ENCODE peak calls at places on chromosomes 16 and 17, in ten cellular contexts. One of them, this sample, is unnamed.

GRCh38 chr16:59249049-59249448 is 514.9 kb upstream of the GOT2 start:
- DNase-seq in SJSA1: no peak
- DNase-seq in CD4-positive, CD25-positive, alpha-beta regulatory T cell: no peak
- DNase-seq in A549: no peak
- DNase-seq in Panc1: no peak
- DNase-seq in colonic mucosa: no peak
- DNase-seq in breast epithelium: no peak
- DNase-seq in HCT116: no peak
- DNase-seq in CD8-positive, alpha-beta T cell: no peak
- DNase-seq in right lobe of liver: no peak
- DNase-seq in this sample: peak; percentile 33

GRCh38 chr16:86025706-86026105 is 126.7 kb downstream of the IRF8 start:
- DNase-seq in right lobe of liver: no peak
- DNase-seq in SJSA1: no peak
- DNase-seq in Panc1: no peak
- DNase-seq in CD8-positive, alpha-beta T cell: no peak
- DNase-seq in colonic mucosa: no peak
- DNase-seq in HCT116: no peak
- DNase-seq in breast epithelium: no peak
- DNase-seq in CD4-positive, CD25-positive, alpha-beta regulatory T cell: no peak
- DNase-seq in A549: no peak
- DNase-seq in this sample: no peak

GRCh38 chr16:88296437-88297177 is 86.2 kb upstream of the ZNF469 start:
- DNase-seq in CD8-positive, alpha-beta T cell: no peak
- DNase-seq in CD4-positive, CD25-positive, alpha-beta regulatory T cell: no peak
- DNase-seq in A549: no peak
- DNase-seq in SJSA1: no peak
- DNase-seq in right lobe of liver: no peak
- DNase-seq in colonic mucosa: no peak
- DNase-seq in Panc1: no peak
- DNase-seq in HCT116: no peak
- DNase-seq in breast epithelium: no peak
- DNase-seq in this sample: no peak

GRCh38 chr17:13293421-13293820 is 275.6 kb upstream of the ELAC2 start:
- DNase-seq in colonic mucosa: no peak
- DNase-seq in Panc1: no peak
- DNase-seq in right lobe of liver: no peak
- DNase-seq in SJSA1: no peak
- DNase-seq in A549: no peak
- DNase-seq in CD4-positive, CD25-positive, alpha-beta regulatory T cell: no peak
- DNase-seq in CD8-positive, alpha-beta T cell: no peak
- DNase-seq in breast epithelium: no peak
- DNase-seq in HCT116: no peak
- DNase-seq in this sample: no peak

GRCh38 chr17:58279016-58279671 is 1.6 kb downstream of the MPO start:
- DNase-seq in right lobe of liver: peak; percentile 31
- DNase-seq in SJSA1: no peak
- DNase-seq in Panc1: no peak
- DNase-seq in CD4-positive, CD25-positive, alpha-beta regulatory T cell: no peak
- DNase-seq in A549: no peak
- DNase-seq in colonic mucosa: no peak
- DNase-seq in CD8-positive, alpha-beta T cell: no peak
- DNase-seq in HCT116: no peak
- DNase-seq in breast epithelium: no peak
- DNase-seq in this sample: no peak

GRCh38 chr17:45234641-45235040 is 13.0 kb downstream of the FMNL1 start:
- DNase-seq in Panc1: no peak
- DNase-seq in SJSA1: no peak
- DNase-seq in CD8-positive, alpha-beta T cell: no peak
- DNase-seq in HCT116: no peak
- DNase-seq in A549: no peak
- DNase-seq in right lobe of liver: no peak
- DNase-seq in breast epithelium: no peak
- DNase-seq in colonic mucosa: no peak
- DNase-seq in CD4-positive, CD25-positive, alpha-beta regulatory T cell: peak; percentile 51
- DNase-seq in this sample: no peak

GRCh38 chr17:6374761-6375312 is 60.1 kb downstream of the AIPL1 start:
- DNase-seq in HCT116: peak; percentile 57
- DNase-seq in SJSA1: peak; percentile 10
- DNase-seq in right lobe of liver: no peak
- DNase-seq in breast epithelium: no peak
- DNase-seq in A549: peak; percentile 86
- DNase-seq in CD4-positive, CD25-positive, alpha-beta regulatory T cell: no peak
- DNase-seq in CD8-positive, alpha-beta T cell: no peak
- DNase-seq in colonic mucosa: no peak
- DNase-seq in Panc1: no peak
- DNase-seq in this sample: no peak

GRCh38 chr16:24988593-24989338 is 26.4 kb downstream of the ARHGAP17 start:
- DNase-seq in right lobe of liver: peak; percentile 46
- DNase-seq in Panc1: no peak
- DNase-seq in CD4-positive, CD25-positive, alpha-beta regulatory T cell: no peak
- DNase-seq in HCT116: peak; percentile 6
- DNase-seq in A549: peak; percentile 30
- DNase-seq in SJSA1: peak; percentile 45
- DNase-seq in CD8-positive, alpha-beta T cell: no peak
- DNase-seq in breast epithelium: no peak
- DNase-seq in colonic mucosa: peak; percentile 86
- DNase-seq in this sample: no peak

GRCh38 chr16:84976644-84977400 is 34.5 kb downstream of the ZDHHC7 start:
- DNase-seq in CD8-positive, alpha-beta T cell: no peak
- DNase-seq in colonic mucosa: peak; percentile 49
- DNase-seq in breast epithelium: peak; percentile 64
- DNase-seq in CD4-positive, CD25-positive, alpha-beta regulatory T cell: no peak
- DNase-seq in A549: no peak
- DNase-seq in Panc1: no peak
- DNase-seq in right lobe of liver: no peak
- DNase-seq in HCT116: no peak
- DNase-seq in SJSA1: peak; percentile 85
- DNase-seq in this sample: no peak

GRCh38 chr16:53829186-53829747 is 125.3 kb downstream of the FTO start:
- DNase-seq in Panc1: no peak
- DNase-seq in SJSA1: no peak
- DNase-seq in CD4-positive, CD25-positive, alpha-beta regulatory T cell: no peak
- DNase-seq in CD8-positive, alpha-beta T cell: no peak
- DNase-seq in A549: no peak
- DNase-seq in breast epithelium: no peak
- DNase-seq in HCT116: no peak
- DNase-seq in colonic mucosa: no peak
- DNase-seq in right lobe of liver: no peak
- DNase-seq in this sample: no peak

GRCh38 chr16:53414381-53414780 is 19.9 kb upstream of the RBL2 start:
- DNase-seq in CD4-positive, CD25-positive, alpha-beta regulatory T cell: no peak
- DNase-seq in HCT116: no peak
- DNase-seq in right lobe of liver: no peak
- DNase-seq in colonic mucosa: no peak
- DNase-seq in CD8-positive, alpha-beta T cell: no peak
- DNase-seq in breast epithelium: no peak
- DNase-seq in Panc1: no peak
- DNase-seq in A549: no peak
- DNase-seq in SJSA1: no peak
- DNase-seq in this sample: no peak

GRCh38 chr17:58121925-58122324 is 26.3 kb upstream of the OR4D1 start:
- DNase-seq in colonic mucosa: no peak
- DNase-seq in CD4-positive, CD25-positive, alpha-beta regulatory T cell: peak; percentile 60
- DNase-seq in HCT116: peak; percentile 59
- DNase-seq in CD8-positive, alpha-beta T cell: peak; percentile 24
- DNase-seq in breast epithelium: no peak
- DNase-seq in right lobe of liver: no peak
- DNase-seq in A549: peak; percentile 62
- DNase-seq in SJSA1: peak; percentile 42
- DNase-seq in Panc1: no peak
- DNase-seq in this sample: no peak

GRCh38 chr17:76498886-76499667 is 2.1 kb downstream of the RHBDF2 start:
- DNase-seq in CD8-positive, alpha-beta T cell: no peak
- DNase-seq in SJSA1: peak; percentile 53
- DNase-seq in Panc1: no peak
- DNase-seq in right lobe of liver: no peak
- DNase-seq in A549: peak; percentile 53
- DNase-seq in breast epithelium: no peak
- DNase-seq in colonic mucosa: no peak
- DNase-seq in HCT116: no peak
- DNase-seq in CD4-positive, CD25-positive, alpha-beta regulatory T cell: no peak
- DNase-seq in this sample: no peak
- H3K4me3 ChIP-seq in CD8-positive, alpha-beta T cell: no peak overlapping the region
- H3K4me3 ChIP-seq in SJSA1: no peak overlapping the region
- H3K4me3 ChIP-seq in Panc1: peak overlapping the region; percentile 89
- H3K4me3 ChIP-seq in right lobe of liver: no peak overlapping the region
- H3K4me3 ChIP-seq in A549: peak overlapping the region; percentile 81
- H3K4me3 ChIP-seq in breast epithelium: peak overlapping the region; percentile 71
- H3K4me3 ChIP-seq in colonic mucosa: peak overlapping the region; percentile 74
- H3K4me3 ChIP-seq in HCT116: peak overlapping the region; percentile 92
- H3K4me3 ChIP-seq in CD4-positive, CD25-positive, alpha-beta regulatory T cell: no peak overlapping the region
- H3K4me3 ChIP-seq in this sample: no peak overlapping the region

DNA sequence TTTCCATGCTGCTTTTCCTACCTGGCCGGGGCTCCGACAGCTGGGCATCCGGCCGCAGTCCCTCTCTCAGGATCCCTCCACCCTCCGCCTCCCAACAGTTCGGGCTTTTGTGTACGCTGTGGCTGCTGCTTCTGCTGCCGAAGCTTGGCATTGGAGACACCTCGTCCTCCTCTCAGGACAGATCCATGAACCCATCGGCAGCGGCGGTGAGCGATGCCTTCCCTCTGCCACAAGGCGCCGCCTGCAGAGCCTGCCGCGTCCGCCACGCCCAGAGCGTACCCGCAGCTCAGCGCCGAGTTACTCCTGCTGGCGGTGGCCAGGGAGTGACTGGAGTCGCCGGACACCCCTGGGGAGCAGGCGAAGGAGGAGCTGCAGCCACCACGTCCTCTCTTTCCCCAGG is 2032.8 kb downstream of the TP53TG3F start:
- DNase-seq in Panc1: no peak
- DNase-seq in colonic mucosa: no peak
- DNase-seq in A549: no peak
- DNase-seq in breast epithelium: no peak
- DNase-seq in SJSA1: no peak
- DNase-seq in CD4-positive, CD25-positive, alpha-beta regulatory T cell: no peak
- DNase-seq in HCT116: no peak
- DNase-seq in right lobe of liver: no peak
- DNase-seq in CD8-positive, alpha-beta T cell: no peak
- DNase-seq in this sample: no peak
- H3K9me3 ChIP-seq in Panc1: no peaks in the 10 kb centered on the region
- H3K9me3 ChIP-seq in colonic mucosa: no peaks in the 10 kb centered on the region
- H3K9me3 ChIP-seq in A549: no peaks in the 10 kb centered on the region
- H3K9me3 ChIP-seq in breast epithelium: no peaks in the 10 kb centered on the region
- H3K9me3 ChIP-seq in SJSA1: peaks cover 4% of the 10 kb centered on the region
- H3K9me3 ChIP-seq in CD4-positive, CD25-positive, alpha-beta regulatory T cell: peaks cover 2% of the 10 kb centered on the region
- H3K9me3 ChIP-seq in HCT116: peaks cover 14% of the 10 kb centered on the region
- H3K9me3 ChIP-seq in right lobe of liver: no peaks in the 10 kb centered on the region
- H3K9me3 ChIP-seq in CD8-positive, alpha-beta T cell: no peaks in the 10 kb centered on the region
- H3K9me3 ChIP-seq in this sample: peaks cover 2% of the 10 kb centered on the region

GRCh38 chr17:38416840-38417209 is 11.4 kb upstream of the ARHGAP23 start:
- DNase-seq in breast epithelium: no peak
- DNase-seq in A549: no peak
- DNase-seq in right lobe of liver: no peak
- DNase-seq in HCT116: no peak
- DNase-seq in CD4-positive, CD25-positive, alpha-beta regulatory T cell: no peak
- DNase-seq in SJSA1: no peak
- DNase-seq in Panc1: no peak
- DNase-seq in colonic mucosa: no peak
- DNase-seq in CD8-positive, alpha-beta T cell: no peak
- DNase-seq in this sample: no peak
- H3K4me1 ChIP-seq in breast epithelium: no peaks in the 10 kb centered on the region
- H3K4me1 ChIP-seq in A549: peaks cover 17% of the 10 kb centered on the region
- H3K4me1 ChIP-seq in right lobe of liver: peaks cover 9% of the 10 kb centered on the region
- H3K4me1 ChIP-seq in HCT116: peaks cover 14% of the 10 kb centered on the region
- H3K4me1 ChIP-seq in CD4-positive, CD25-positive, alpha-beta regulatory T cell: peaks cover 15% of the 10 kb centered on the region
- H3K4me1 ChIP-seq in SJSA1: peaks cover 20% of the 10 kb centered on the region
- H3K4me1 ChIP-seq in Panc1: peaks cover 4% of the 10 kb centered on the region
- H3K4me1 ChIP-seq in colonic mucosa: peaks cover 9% of the 10 kb centered on the region
- H3K4me1 ChIP-seq in CD8-positive, alpha-beta T cell: peaks cover 8% of the 10 kb centered on the region
- H3K4me1 ChIP-seq in this sample: peaks cover 24% of the 10 kb centered on the region

GRCh38 chr17:77454560-77455095 is 313.9 kb downstream of the SEC14L1 start:
- DNase-seq in colonic mucosa: no peak
- DNase-seq in Panc1: no peak
- DNase-seq in CD4-positive, CD25-positive, alpha-beta regulatory T cell: no peak
- DNase-seq in SJSA1: no peak
- DNase-seq in HCT116: no peak
- DNase-seq in A549: no peak
- DNase-seq in breast epithelium: no peak
- DNase-seq in CD8-positive, alpha-beta T cell: no peak
- DNase-seq in right lobe of liver: no peak
- DNase-seq in this sample: no peak

GRCh38 chr17:77455111-77455877 is 314.5 kb downstream of the SEC14L1 start:
- DNase-seq in A549: no peak
- DNase-seq in Panc1: no peak
- DNase-seq in CD8-positive, alpha-beta T cell: no peak
- DNase-seq in right lobe of liver: no peak
- DNase-seq in colonic mucosa: no peak
- DNase-seq in CD4-positive, CD25-positive, alpha-beta regulatory T cell: no peak
- DNase-seq in SJSA1: peak; percentile 95
- DNase-seq in breast epithelium: peak; percentile 86
- DNase-seq in HCT116: no peak
- DNase-seq in this sample: no peak

GRCh38 chr17:77455878-77456234 is 315.1 kb downstream of the SEC14L1 start:
- DNase-seq in right lobe of liver: no peak
- DNase-seq in CD4-positive, CD25-positive, alpha-beta regulatory T cell: no peak
- DNase-seq in HCT116: no peak
- DNase-seq in Panc1: no peak
- DNase-seq in SJSA1: no peak
- DNase-seq in breast epithelium: no peak
- DNase-seq in A549: no peak
- DNase-seq in colonic mucosa: no peak
- DNase-seq in CD8-positive, alpha-beta T cell: no peak
- DNase-seq in this sample: no peak

GRCh38 chr17:77451894-77452852 is 311.4 kb downstream of the SEC14L1 start:
- DNase-seq in SJSA1: peak; percentile 85
- DNase-seq in CD8-positive, alpha-beta T cell: no peak
- DNase-seq in colonic mucosa: peak; percentile 83
- DNase-seq in right lobe of liver: no peak
- DNase-seq in HCT116: no peak
- DNase-seq in CD4-positive, CD25-positive, alpha-beta regulatory T cell: no peak
- DNase-seq in breast epithelium: peak; percentile 76
- DNase-seq in Panc1: no peak
- DNase-seq in A549: no peak
- DNase-seq in this sample: no peak

DNA sequence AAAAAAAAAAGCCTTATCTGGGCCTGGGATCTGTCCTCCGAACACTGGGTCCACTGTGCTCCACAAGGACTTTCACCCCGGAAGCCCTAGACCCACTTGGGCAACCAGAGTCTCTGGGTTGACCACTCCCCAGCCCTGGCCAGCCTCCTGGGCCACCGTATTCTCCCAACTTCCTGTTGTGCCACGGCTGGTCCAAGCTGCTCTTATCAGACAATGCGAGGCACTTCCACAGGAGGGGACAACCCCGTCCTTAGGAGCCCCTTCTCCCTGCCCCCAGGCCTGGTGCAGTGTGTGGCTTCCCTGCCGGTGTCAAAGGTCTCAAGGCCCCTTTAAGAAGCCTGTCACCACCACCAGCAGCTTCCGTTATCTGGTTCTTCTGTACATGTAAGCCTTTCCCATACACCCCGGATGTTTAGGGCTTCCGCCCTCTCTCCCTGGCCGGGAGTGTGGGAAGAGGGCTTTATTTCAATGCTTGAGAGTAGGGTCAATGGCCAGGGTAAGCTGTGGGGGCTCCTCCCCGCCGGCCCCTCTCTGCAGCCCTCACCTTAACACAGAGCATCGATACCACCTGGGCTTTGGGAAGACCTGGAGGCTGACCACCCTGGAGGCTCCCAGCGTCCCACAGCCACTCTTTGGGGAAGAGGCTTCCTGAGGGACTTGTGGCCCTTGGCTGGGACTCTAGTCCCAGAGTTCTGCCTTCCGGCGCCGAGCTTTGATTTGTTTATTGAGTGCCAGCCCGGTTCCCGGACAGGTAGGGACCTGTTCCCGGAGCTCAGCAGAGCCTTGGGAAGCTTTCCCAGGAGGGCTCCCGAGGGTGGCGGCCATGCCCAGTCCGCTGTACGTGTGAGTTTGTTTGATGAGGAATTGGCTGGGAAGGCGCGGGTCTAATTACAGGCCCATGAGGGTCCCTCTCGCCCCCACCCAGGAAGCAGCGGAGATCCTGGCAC is 313.1 kb downstream of the SEC14L1 start:
- DNase-seq in Panc1: no peak
- DNase-seq in breast epithelium: peak; percentile 76
- DNase-seq in colonic mucosa: peak; percentile 72
- DNase-seq in SJSA1: no peak
- DNase-seq in right lobe of liver: peak; percentile 79
- DNase-seq in CD4-positive, CD25-positive, alpha-beta regulatory T cell: peak; percentile 64
- DNase-seq in CD8-positive, alpha-beta T cell: no peak
- DNase-seq in A549: no peak
- DNase-seq in HCT116: no peak
- DNase-seq in this sample: no peak
- H3K4me3 ChIP-seq in Panc1: no peak overlapping the region
- H3K4me3 ChIP-seq in breast epithelium: peak overlapping the region; percentile 31
- H3K4me3 ChIP-seq in colonic mucosa: peak overlapping the region; percentile 54
- H3K4me3 ChIP-seq in SJSA1: no peak overlapping the region
- H3K4me3 ChIP-seq in right lobe of liver: peak overlapping the region; percentile 42
- H3K4me3 ChIP-seq in CD4-positive, CD25-positive, alpha-beta regulatory T cell: peak overlapping the region; percentile 97
- H3K4me3 ChIP-seq in CD8-positive, alpha-beta T cell: peak overlapping the region; percentile 99
- H3K4me3 ChIP-seq in A549: no peak overlapping the region
- H3K4me3 ChIP-seq in HCT116: no peak overlapping the region
- H3K4me3 ChIP-seq in this sample: no peak overlapping the region

This sample was measured in iPS DF 6.9.